ENCODE peak calls at places on chromosomes 13 and 19, in seven cellular contexts. One of them, this sample, is unnamed.

GRCh38 chr13:43522788-43523187 is 264.0 kb downstream of the ENOX1 start:
- DNase-seq in uterus: no peak
- DNase-seq in AG04450: no peak
- DNase-seq in BE2C: no peak
- DNase-seq in pancreas: no peak
- DNase-seq in CD8-positive, alpha-beta T cell: no peak
- DNase-seq in mammary epithelial cell: no peak
- DNase-seq in this sample: no peak

GRCh38 chr13:72726721-72727416 is 560 bp downstream of the MZT1 start:
- DNase-seq in uterus: no peak
- DNase-seq in AG04450: no peak
- DNase-seq in BE2C: peak
- DNase-seq in pancreas: peak
- DNase-seq in CD8-positive, alpha-beta T cell: no peak
- DNase-seq in mammary epithelial cell: peak
- DNase-seq in this sample: no peak

GRCh38 chr13:52949044-52949443 is 79.6 kb upstream of the OLFM4 start:
- DNase-seq in uterus: no peak
- DNase-seq in AG04450: no peak
- DNase-seq in BE2C: no peak
- DNase-seq in pancreas: no peak
- DNase-seq in CD8-positive, alpha-beta T cell: no peak
- DNase-seq in mammary epithelial cell: no peak
- DNase-seq in this sample: no peak

GRCh38 chr13:95337597-95337996 is 36.3 kb upstream of the ABCC4 start:
- DNase-seq in uterus: no peak
- DNase-seq in AG04450: no peak
- DNase-seq in BE2C: no peak
- DNase-seq in pancreas: no peak
- DNase-seq in CD8-positive, alpha-beta T cell: no peak
- DNase-seq in mammary epithelial cell: no peak
- DNase-seq in this sample: no peak

GRCh38 chr13:40963927-40964326 is 55.2 kb downstream of the ELF1 start:
- DNase-seq in uterus: no peak
- DNase-seq in AG04450: no peak
- DNase-seq in BE2C: no peak
- DNase-seq in pancreas: no peak
- DNase-seq in CD8-positive, alpha-beta T cell: no peak
- DNase-seq in mammary epithelial cell: peak
- DNase-seq in this sample: no peak

GRCh38 chr13:29266743-29267142 is 328.7 kb downstream of the SLC7A1 start:
- DNase-seq in uterus: no peak
- DNase-seq in AG04450: no peak
- DNase-seq in BE2C: no peak
- DNase-seq in pancreas: no peak
- DNase-seq in CD8-positive, alpha-beta T cell: no peak
- DNase-seq in mammary epithelial cell: no peak
- DNase-seq in this sample: no peak

GRCh38 chr19:51323481-51323891 is 12.0 kb downstream of the IGLON5 start:
- DNase-seq in uterus: no peak
- DNase-seq in AG04450: no peak
- DNase-seq in BE2C: no peak
- DNase-seq in pancreas: no peak
- DNase-seq in CD8-positive, alpha-beta T cell: no peak
- DNase-seq in mammary epithelial cell: no peak
- DNase-seq in this sample: no peak

GRCh38 chr13:111123221-111123620 is 8.1 kb downstream of the ARHGEF7 start:
- DNase-seq in uterus: no peak
- DNase-seq in AG04450: no peak
- DNase-seq in BE2C: no peak
- DNase-seq in pancreas: no peak
- DNase-seq in CD8-positive, alpha-beta T cell: no peak
- DNase-seq in mammary epithelial cell: no peak
- DNase-seq in this sample: no peak

GRCh38 chr19:40519352-40520322 is 52.8 kb downstream of the SPTBN4 start:
- DNase-seq in uterus: no peak
- DNase-seq in AG04450: no peak
- DNase-seq in BE2C: no peak
- DNase-seq in pancreas: no peak
- DNase-seq in CD8-positive, alpha-beta T cell: no peak
- DNase-seq in mammary epithelial cell: peak
- DNase-seq in this sample: no peak

GRCh38 chr13:74560325-74560724 is 426.1 kb upstream of the KLF12 start:
- DNase-seq in uterus: no peak
- DNase-seq in AG04450: no peak
- DNase-seq in BE2C: no peak
- DNase-seq in pancreas: no peak
- DNase-seq in CD8-positive, alpha-beta T cell: no peak
- DNase-seq in mammary epithelial cell: no peak
- DNase-seq in this sample: peak

GRCh38 chr13:76293346-76293745 is 592.9 kb downstream of the KCTD12 start:
- DNase-seq in uterus: no peak
- DNase-seq in AG04450: peak
- DNase-seq in BE2C: no peak
- DNase-seq in pancreas: no peak
- DNase-seq in CD8-positive, alpha-beta T cell: no peak
- DNase-seq in mammary epithelial cell: peak
- DNase-seq in this sample: no peak

GRCh38 chr19:35151273-35152065 is 3.1 kb upstream of the FXYD5 start:
- DNase-seq in uterus: no peak
- DNase-seq in AG04450: no peak
- DNase-seq in BE2C: no peak
- DNase-seq in pancreas: no peak
- DNase-seq in CD8-positive, alpha-beta T cell: no peak
- DNase-seq in mammary epithelial cell: no peak
- DNase-seq in this sample: no peak

GRCh38 chr13:80979035-80979641 is 638.2 kb upstream of the SPRY2 start:
- DNase-seq in uterus: no peak
- DNase-seq in AG04450: peak
- DNase-seq in BE2C: peak
- DNase-seq in pancreas: no peak
- DNase-seq in CD8-positive, alpha-beta T cell: no peak
- DNase-seq in mammary epithelial cell: peak
- DNase-seq in this sample: peak

DNA sequence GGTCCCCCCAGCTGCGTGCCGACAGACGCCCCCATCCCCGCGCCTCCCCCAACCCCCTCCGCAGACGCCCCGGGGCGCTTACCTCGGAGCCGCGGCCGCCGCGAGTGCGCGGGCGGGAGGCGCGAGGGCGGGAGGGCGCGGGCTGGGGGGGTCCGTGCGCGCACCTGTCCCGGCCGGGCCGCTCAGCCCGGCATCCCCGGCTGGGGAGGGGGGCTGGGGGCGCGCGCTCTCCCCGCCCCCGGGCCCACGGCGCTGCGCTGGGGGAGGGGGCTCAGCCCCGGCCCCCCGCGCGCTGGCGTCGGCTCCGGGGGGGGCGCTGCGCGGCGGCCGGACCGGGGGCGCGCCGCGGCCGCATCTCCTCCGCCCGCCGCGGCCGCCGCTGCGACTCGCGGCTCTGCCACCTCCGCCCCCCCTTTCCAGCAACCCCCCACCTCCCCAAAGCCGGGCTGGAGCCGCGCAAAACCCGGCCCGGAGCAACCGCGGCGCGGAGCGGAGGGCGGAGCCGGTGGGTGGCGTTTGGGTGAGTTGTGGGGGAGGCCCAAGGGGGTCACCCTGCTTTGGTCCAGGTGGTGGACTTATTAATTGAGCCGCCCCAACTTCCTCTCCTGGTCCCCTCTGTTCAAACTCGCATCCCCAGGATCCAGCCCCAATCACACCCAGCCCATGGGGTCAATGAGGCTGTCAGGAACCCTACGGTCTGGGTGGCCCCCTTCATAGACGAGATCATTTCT is 22.1 kb upstream of the SEMA6B start:
- DNase-seq in uterus: no peak
- DNase-seq in AG04450: no peak
- DNase-seq in BE2C: no peak
- DNase-seq in pancreas: no peak
- DNase-seq in CD8-positive, alpha-beta T cell: no peak
- DNase-seq in mammary epithelial cell: peak
- DNase-seq in this sample: no peak
- H3K4me3 ChIP-seq in uterus: peak
- H3K4me3 ChIP-seq in AG04450: no peak
- H3K4me3 ChIP-seq in BE2C: no peak
- H3K4me3 ChIP-seq in pancreas: no peak
- H3K4me3 ChIP-seq in CD8-positive, alpha-beta T cell: no peak
- H3K4me3 ChIP-seq in mammary epithelial cell: no peak
- H3K4me3 ChIP-seq in this sample: no peak

GRCh38 chr13:99505814-99506269 is 4.6 kb downstream of the TM9SF2 start:
- DNase-seq in uterus: no peak
- DNase-seq in AG04450: no peak
- DNase-seq in BE2C: no peak
- DNase-seq in pancreas: no peak
- DNase-seq in CD8-positive, alpha-beta T cell: no peak
- DNase-seq in mammary epithelial cell: no peak
- DNase-seq in this sample: no peak
- TF ChIP-seq CTCF in uterus: no peak
- TF ChIP-seq CTCF in AG04450: peak
- TF ChIP-seq CTCF in BE2C: no peak
- TF ChIP-seq CTCF in pancreas: no peak
- TF ChIP-seq CTCF in CD8-positive, alpha-beta T cell: peak
- TF ChIP-seq CTCF in mammary epithelial cell: peak
- TF ChIP-seq CTCF in this sample: peak

DNA sequence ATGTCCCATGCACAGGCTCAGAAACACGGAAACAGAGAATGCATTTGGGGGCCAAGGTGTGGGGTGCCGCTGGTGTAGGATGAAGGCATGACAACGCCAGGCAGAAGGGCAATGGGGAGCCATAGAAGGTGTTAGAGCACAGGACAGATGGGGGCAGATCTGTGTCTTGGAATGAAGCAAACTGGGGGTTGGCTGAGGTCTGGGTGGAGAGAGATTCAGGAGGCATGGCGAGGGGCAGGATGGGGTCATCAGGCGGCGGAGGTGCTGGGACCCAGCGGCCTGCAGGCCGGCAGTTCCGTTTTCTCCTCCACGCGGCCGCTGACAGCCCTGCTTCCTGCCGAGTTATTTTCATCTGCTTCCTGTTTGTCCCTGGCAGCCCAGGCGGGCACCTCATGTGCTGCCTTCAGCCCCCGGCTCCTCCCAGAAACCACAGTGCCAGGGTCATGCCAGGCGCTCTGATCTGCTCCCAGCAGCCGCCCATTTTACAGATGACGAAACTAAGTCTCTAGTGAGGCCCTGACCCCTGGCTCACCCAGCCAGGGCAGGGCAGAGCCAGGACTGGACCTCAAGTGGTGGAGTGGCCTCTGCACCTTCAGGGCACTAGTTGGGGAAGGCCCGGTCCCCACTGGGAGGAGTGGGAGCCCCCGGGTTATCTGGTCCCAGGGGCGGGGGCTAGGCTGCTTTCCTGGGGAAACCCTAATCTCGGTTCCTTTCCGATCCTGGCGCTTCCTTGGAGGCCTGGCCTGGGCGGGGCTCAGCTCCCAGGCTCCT is 2.2 kb downstream of the ARHGAP45 start:
- DNase-seq in uterus: no peak
- DNase-seq in AG04450: no peak
- DNase-seq in BE2C: no peak
- DNase-seq in pancreas: peak
- DNase-seq in CD8-positive, alpha-beta T cell: peak
- DNase-seq in mammary epithelial cell: no peak
- DNase-seq in this sample: no peak
- H3K4me3 ChIP-seq in uterus: no peak
- H3K4me3 ChIP-seq in AG04450: no peak
- H3K4me3 ChIP-seq in BE2C: no peak
- H3K4me3 ChIP-seq in pancreas: no peak
- H3K4me3 ChIP-seq in CD8-positive, alpha-beta T cell: peak
- H3K4me3 ChIP-seq in mammary epithelial cell: no peak
- H3K4me3 ChIP-seq in this sample: peak

DNA sequence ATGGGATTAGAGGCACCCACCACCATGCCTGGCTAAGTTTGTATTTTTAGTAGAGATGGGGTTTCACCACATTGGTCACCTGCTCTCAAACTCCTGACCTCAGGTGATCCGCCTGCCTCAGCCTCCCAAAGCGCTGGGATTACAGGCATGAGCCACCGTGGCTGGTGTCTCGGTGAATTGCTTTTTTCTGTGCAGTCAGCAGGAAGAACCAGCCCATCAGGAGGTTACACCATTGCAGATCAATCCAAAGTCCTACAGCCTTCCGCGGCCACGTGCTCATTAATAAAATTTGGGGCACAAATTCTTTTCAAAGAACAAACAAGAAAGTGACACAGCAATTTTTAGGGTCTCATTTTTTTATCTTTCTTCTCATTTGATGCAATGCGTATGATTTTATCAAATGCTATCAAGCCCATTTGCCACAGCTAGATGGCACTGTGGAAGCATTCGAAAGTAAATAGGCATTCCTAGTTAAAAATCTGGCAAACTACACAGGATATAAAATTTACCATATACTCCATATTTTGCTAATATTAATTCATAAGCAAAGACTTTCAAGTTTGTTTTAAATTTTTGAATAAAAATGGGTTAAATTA is 54.4 kb upstream of the ZNF835 start:
- DNase-seq in uterus: no peak
- DNase-seq in AG04450: no peak
- DNase-seq in BE2C: no peak
- DNase-seq in pancreas: no peak
- DNase-seq in CD8-positive, alpha-beta T cell: no peak
- DNase-seq in mammary epithelial cell: no peak
- DNase-seq in this sample: no peak
- TF ChIP-seq CTCF in uterus: peak
- TF ChIP-seq CTCF in AG04450: no peak
- TF ChIP-seq CTCF in BE2C: peak
- TF ChIP-seq CTCF in pancreas: peak
- TF ChIP-seq CTCF in CD8-positive, alpha-beta T cell: no peak
- TF ChIP-seq CTCF in mammary epithelial cell: no peak
- TF ChIP-seq CTCF in this sample: no peak

GRCh38 chr19:56543776-56544175 is 5.0 kb downstream of the ZFP28 start:
- DNase-seq in uterus: no peak
- DNase-seq in AG04450: no peak
- DNase-seq in BE2C: no peak
- DNase-seq in pancreas: no peak
- DNase-seq in CD8-positive, alpha-beta T cell: no peak
- DNase-seq in mammary epithelial cell: no peak
- DNase-seq in this sample: no peak
- H3K4me3 ChIP-seq in uterus: no peak
- H3K4me3 ChIP-seq in AG04450: no peak
- H3K4me3 ChIP-seq in BE2C: no peak
- H3K4me3 ChIP-seq in pancreas: no peak
- H3K4me3 ChIP-seq in CD8-positive, alpha-beta T cell: no peak
- H3K4me3 ChIP-seq in mammary epithelial cell: no peak
- H3K4me3 ChIP-seq in this sample: no peak

GRCh38 chr19:47157455-47158321 is 27.1 kb downstream of the SAE1 start:
- DNase-seq in uterus: no peak
- DNase-seq in AG04450: peak
- DNase-seq in BE2C: no peak
- DNase-seq in pancreas: no peak
- DNase-seq in CD8-positive, alpha-beta T cell: no peak
- DNase-seq in mammary epithelial cell: no peak
- DNase-seq in this sample: no peak

GRCh38 chr19:47158367-47158791 is 27.7 kb downstream of the SAE1 start:
- DNase-seq in uterus: no peak
- DNase-seq in AG04450: no peak
- DNase-seq in BE2C: no peak
- DNase-seq in pancreas: no peak
- DNase-seq in CD8-positive, alpha-beta T cell: no peak
- DNase-seq in mammary epithelial cell: no peak
- DNase-seq in this sample: no peak

GRCh38 chr19:47158879-47159509 is 28.4 kb downstream of the SAE1 start:
- DNase-seq in uterus: no peak
- DNase-seq in AG04450: no peak
- DNase-seq in BE2C: no peak
- DNase-seq in pancreas: no peak
- DNase-seq in CD8-positive, alpha-beta T cell: no peak
- DNase-seq in mammary epithelial cell: peak
- DNase-seq in this sample: no peak

GRCh38 chr19:47155141-47155540 is 24.5 kb downstream of the SAE1 start:
- DNase-seq in uterus: peak
- DNase-seq in AG04450: no peak
- DNase-seq in BE2C: no peak
- DNase-seq in pancreas: no peak
- DNase-seq in CD8-positive, alpha-beta T cell: no peak
- DNase-seq in mammary epithelial cell: no peak
- DNase-seq in this sample: no peak

GRCh38 chr19:47156861-47157454 is 26.3 kb downstream of the SAE1 start:
- DNase-seq in uterus: no peak
- DNase-seq in AG04450: no peak
- DNase-seq in BE2C: no peak
- DNase-seq in pancreas: no peak
- DNase-seq in CD8-positive, alpha-beta T cell: no peak
- DNase-seq in mammary epithelial cell: no peak
- DNase-seq in this sample: no peak
- TF ChIP-seq CTCF in uterus: no peak
- TF ChIP-seq CTCF in AG04450: no peak
- TF ChIP-seq CTCF in BE2C: no peak
- TF ChIP-seq CTCF in pancreas: no peak
- TF ChIP-seq CTCF in CD8-positive, alpha-beta T cell: no peak
- TF ChIP-seq CTCF in mammary epithelial cell: no peak
- TF ChIP-seq CTCF in this sample: no peak